ENCODE peak calls at places on chromosomes 6 and 20, in nine cellular contexts. Z, N, J, O, K, F, R, S and C are unnamed samples.

GRCh38 chr20:16804793-16805187 is 56.6 kb downstream of the OTOR start:
- DNase-seq in R (no peak), O (no peak), F (no peak), S (no peak), J (no peak), N (no peak), K (no peak), Z (no peak), C (no peak)

GRCh38 chr20:12383770-12384304 is 466.1 kb downstream of the BTBD3 start:
- DNase-seq in Z (no peak), J (peak), S (no peak), K (no peak), F (no peak), R (no peak), O (no peak), N (no peak), C (no peak)

GRCh38 chr6:49468042-49468441 is 4.9 kb downstream of the CENPQ start:
- DNase-seq in K (no peak), S (no peak), F (no peak), R (no peak), N (no peak), J (no peak), O (no peak), Z (no peak), C (no peak)

GRCh38 chr6:122008105-122009100 is 391.0 kb upstream of the HSF2 start:
- DNase-seq in N (no peak), Z (peak), F (no peak), S (peak), J (no peak), O (no peak), R (peak), K (no peak), C (no peak)

GRCh38 chr6:53192590-53193232 is 44.1 kb upstream of the GCM1 start:
- DNase-seq in Z (peak), R (no peak), K (no peak), S (no peak), O (no peak), J (no peak), N (no peak), F (no peak), C (no peak)

GRCh38 chr6:116210750-116211425 is 43.0 kb downstream of the TSPYL4 start:
- DNase-seq in Z (peak), R (peak), K (no peak), J (peak), F (no peak), O (no peak), S (peak), N (no peak), C (no peak)

GRCh38 chr6:145148392-145149175 is 586.7 kb downstream of the EPM2A start:
- DNase-seq in F (no peak), S (no peak), K (peak), O (no peak), R (peak), Z (peak), N (no peak), J (peak), C (peak)

GRCh38 chr20:25338112-25339023 is 52.3 kb downstream of the ABHD12 start:
- DNase-seq in Z (no peak), F (no peak), J (no peak), S (no peak), N (no peak), R (no peak), K (no peak), O (peak), C (no peak)

DNA sequence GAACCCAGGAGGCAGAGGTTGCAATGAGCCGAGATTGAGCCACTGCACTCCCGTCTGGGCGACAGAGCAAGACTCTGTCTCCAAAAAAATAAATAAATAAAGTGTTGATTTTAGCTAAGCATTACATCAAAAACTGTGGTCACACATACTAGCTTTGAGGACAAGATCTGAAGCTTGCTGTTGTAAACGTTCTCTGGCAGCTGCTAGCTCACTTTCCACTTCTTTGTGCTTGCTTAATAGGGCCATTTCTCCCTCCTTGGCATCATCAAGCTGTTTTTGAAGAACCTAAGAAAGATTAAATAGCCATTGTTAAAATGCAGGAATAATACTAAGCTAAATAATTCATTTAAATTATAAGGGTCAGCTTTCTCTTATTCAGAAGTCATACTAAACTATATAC is 55.7 kb downstream of the FAM184A start:
- DNase-seq in K (no peak), Z (no peak), F (no peak), O (no peak), N (no peak), R (no peak), J (no peak), S (no peak), C (peak)
- H3K4me3 ChIP-seq in K (no peak), Z (no peak), F (no peak), O (no peak), N (no peak), R (no peak), J (no peak), S (no peak), C (no peak)

DNA sequence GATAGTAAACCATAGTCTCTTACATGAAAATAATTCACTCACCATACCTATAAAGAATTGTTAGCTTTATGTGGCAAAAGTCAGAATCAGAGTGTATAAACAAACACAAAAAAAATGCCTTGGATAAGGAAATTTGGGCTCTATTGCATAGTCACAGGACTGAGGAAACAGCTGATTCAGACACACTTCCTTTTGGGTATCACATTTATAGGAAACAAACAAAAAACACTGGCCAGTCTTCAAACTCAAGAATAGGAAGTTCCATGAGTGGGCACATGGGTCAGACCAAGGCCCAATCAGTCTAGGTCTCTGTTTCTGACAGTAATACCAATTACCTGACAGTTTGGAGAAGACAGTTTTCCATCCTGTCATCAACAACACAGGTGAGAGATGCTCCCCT is 8.0 kb downstream of the SLC18B1 start:
- DNase-seq in R (no peak), N (no peak), S (no peak), O (no peak), F (no peak), Z (no peak), K (no peak), J (no peak), C (no peak)
- H3K27ac ChIP-seq in R (no peak), N (no peak), S (no peak), O (no peak), F (no peak), Z (no peak), K (no peak), J (no peak), C (no peak)

GRCh38 chr6:149053848-149054558 is 263.5 kb upstream of the TAB2 start:
- DNase-seq in F (no peak), R (no peak), N (no peak), K (no peak), J (no peak), Z (no peak), S (no peak), O (no peak), C (no peak)
- H3K4me3 ChIP-seq in F (no peak), R (no peak), N (no peak), K (no peak), J (no peak), Z (no peak), S (no peak), O (no peak), C (no peak)

GRCh38 chr20:54112221-54112884 is 42.0 kb upstream of the BCAS1 start:
- DNase-seq in O (no peak), S (no peak), R (peak), F (no peak), J (no peak), K (no peak), N (no peak), Z (no peak), C (no peak)
- H3K27ac ChIP-seq in O (no peak), S (no peak), R (no peak), F (no peak), J (no peak), K (peak), N (no peak), Z (no peak), C (no peak)

GRCh38 chr6:39731565-39731964 is 6.4 kb upstream of the KIF6 start:
- DNase-seq in R (no peak), K (no peak), O (no peak), S (no peak), N (no peak), Z (no peak), J (no peak), F (no peak), C (no peak)

GRCh38 chr6:39729945-39730344 is 4.7 kb upstream of the KIF6 start:
- DNase-seq in J (no peak), R (no peak), O (no peak), F (no peak), K (no peak), N (no peak), S (no peak), Z (no peak), C (no peak)

GRCh38 chr6:39724787-39725631 is at the start of gene KIF6:
- DNase-seq in O (peak), Z (peak), K (peak), J (peak), N (peak), S (peak), F (peak), R (peak), C (peak)

DNA sequence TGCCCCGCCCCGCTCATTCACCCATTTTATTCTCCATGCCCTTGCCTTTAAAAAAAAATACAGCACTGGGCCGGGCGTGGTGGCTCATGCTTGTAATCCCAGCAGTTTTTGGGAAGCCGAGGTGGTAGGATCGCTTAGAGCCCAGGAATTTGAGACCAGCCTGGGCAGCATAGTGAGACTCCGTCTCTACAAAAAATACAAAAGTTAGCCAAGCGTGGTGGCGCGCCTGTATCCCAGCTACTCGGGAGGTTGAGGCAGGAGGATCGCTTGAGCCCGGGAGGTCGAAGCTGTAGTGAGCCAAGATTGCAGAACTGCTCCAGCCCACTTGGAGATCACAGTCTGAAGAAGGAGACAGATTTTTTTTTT is 407 bp upstream of the KIF6 start:
- DNase-seq in K (no peak), F (no peak), S (no peak), R (no peak), Z (no peak), O (no peak), N (no peak), J (no peak), C (no peak)
- H3K4me3 ChIP-seq in K (peak), F (peak), S (peak), R (peak), Z (no peak), O (no peak), N (peak), J (peak), C (no peak)

GRCh38 chr6:108408453-108408852 is 113.6 kb downstream of the AFG1L start:
- DNase-seq in S (no peak), J (no peak), F (no peak), N (no peak), K (no peak), R (peak), Z (peak), O (no peak), C (no peak)
- H3K27ac ChIP-seq in S (peak), J (no peak), F (no peak), N (no peak), K (no peak), R (no peak), Z (no peak), O (no peak), C (no peak)

DNA sequence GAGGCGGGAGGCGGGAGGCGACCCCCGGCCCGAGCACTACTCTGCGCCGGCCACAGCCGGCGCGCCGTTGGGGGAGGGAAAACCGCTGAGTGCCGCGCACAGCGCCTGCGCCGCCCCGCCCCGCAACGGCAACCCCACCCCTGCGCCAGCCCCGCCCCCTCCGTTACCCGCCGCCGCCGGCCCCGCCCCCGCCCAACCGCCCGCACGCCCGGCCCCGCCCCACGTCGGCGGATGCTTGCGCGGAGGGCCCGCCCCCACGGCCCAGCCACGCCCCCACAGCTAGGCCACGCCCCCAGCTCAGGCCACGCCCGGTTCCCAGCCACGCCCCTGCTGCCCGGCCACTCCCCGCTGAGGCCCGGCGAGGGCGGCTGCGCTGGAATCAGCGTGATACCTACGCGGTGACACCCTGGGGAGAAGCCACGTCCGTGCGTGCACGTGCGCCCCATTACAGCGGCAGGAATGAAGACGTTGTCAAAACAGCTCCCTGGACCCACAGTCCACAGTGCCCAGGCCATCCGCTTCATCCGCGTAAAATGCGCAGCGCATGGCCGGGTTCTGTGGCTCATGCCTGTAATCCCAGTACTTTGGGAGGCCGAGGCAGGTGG is at the start of gene TCFL5:
- DNase-seq in F (peak), O (peak), J (peak), K (peak), S (peak), N (peak), Z (peak), R (peak), C (peak)
- H3K4me3 ChIP-seq in F (peak), O (peak), J (peak), K (peak), S (peak), N (peak), Z (peak), R (peak), C (peak)

GRCh38 chr6:33029297-33030184 is 20.1 kb upstream of the HLA-DOA start:
- DNase-seq in O (no peak), S (no peak), N (no peak), K (no peak), R (peak), J (no peak), Z (no peak), F (no peak), C (no peak)

GRCh38 chr6:33030245-33030644 is 20.9 kb upstream of the HLA-DOA start:
- DNase-seq in O (no peak), N (no peak), K (no peak), J (no peak), R (no peak), F (no peak), S (no peak), Z (no peak), C (no peak)

GRCh38 chr6:33040157-33040556 is 30.8 kb upstream of the HLA-DOA start:
- DNase-seq in F (no peak), O (no peak), S (no peak), N (no peak), Z (no peak), R (no peak), K (no peak), J (no peak), C (no peak)

GRCh38 chr6:33036512-33036911 is 27.1 kb upstream of the HLA-DOA start:
- DNase-seq in S (no peak), R (no peak), F (no peak), Z (no peak), K (no peak), J (no peak), O (no peak), N (no peak), C (no peak)

GRCh38 chr6:33034554-33034953 is 25.2 kb upstream of the HLA-DOA start:
- DNase-seq in F (no peak), K (no peak), S (no peak), Z (no peak), R (no peak), N (no peak), O (no peak), J (no peak), C (no peak)
- H3K27ac ChIP-seq in F (no peak), K (no peak), S (no peak), Z (no peak), R (no peak), N (no peak), O (no peak), J (no peak), C (no peak)

DNA sequence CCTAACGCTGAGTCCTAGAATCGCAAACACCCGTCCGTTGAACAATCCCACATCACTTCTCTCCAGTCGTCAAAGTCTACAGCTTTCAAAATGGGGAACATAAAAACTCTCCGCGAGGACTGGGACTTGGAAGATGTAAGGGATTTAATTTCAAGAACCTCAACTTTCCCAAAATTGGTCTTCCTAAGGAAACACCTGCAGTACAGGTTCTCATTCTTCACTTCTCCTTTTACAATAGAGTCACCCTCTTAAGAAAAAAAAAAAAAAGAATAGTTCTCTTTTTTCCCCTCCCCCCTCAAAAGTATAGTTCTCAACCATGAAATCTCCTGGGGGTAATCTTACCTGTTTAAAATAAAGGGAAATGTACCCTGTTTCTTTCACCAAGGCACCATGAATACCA is 6.6 kb upstream of the ZBTB22 start:
- DNase-seq in S (no peak), J (no peak), O (no peak), Z (no peak), N (no peak), K (no peak), F (no peak), R (no peak), C (no peak)
- H3K4me3 ChIP-seq in S (peak), J (peak), O (peak), Z (no peak), N (no peak), K (peak), F (peak), R (peak), C (peak)

GRCh38 chr6:4155848-4156466 is 20.6 kb upstream of the ECI2 start:
- DNase-seq in S (peak), R (peak), Z (peak), F (peak), N (peak), J (peak), O (peak), K (peak), C (peak)
- H3K27ac ChIP-seq in S (no peak), R (no peak), Z (no peak), F (no peak), N (no peak), J (no peak), O (no peak), K (peak), C (no peak)